ENCODE peak calls at places on chromosome 1, in four cellular contexts. B is KBM-7, T is heart right ventricle, Q is omental fat pad. H is an unnamed sample.

GRCh38 chr1:234661249-234661928 is 51.4 kb upstream of the IRF2BP2 start:
- DNase-seq in B (no peak), T (no peak), Q (no peak), H (no peak)

GRCh38 chr1:94855307-94855700 is 35.1 kb downstream of the SLC44A3 start:
- DNase-seq in Q (no peak), B (no peak), T (no peak), H (no peak)

GRCh38 chr1:204307334-204307883 is 52.3 kb downstream of the PLEKHA6 start:
- DNase-seq in B (no peak), Q (no peak), T (no peak), H (no peak)

GRCh38 chr1:31596737-31597097 is 20.4 kb downstream of the TINAGL1 start:
- DNase-seq in B (peak), Q (no peak), T (no peak), H (no peak)

GRCh38 chr1:50526431-50526830 is 103.2 kb upstream of the DMRTA2 start:
- DNase-seq in Q (no peak), B (no peak), T (no peak), H (no peak)

GRCh38 chr1:101005871-101006270 is 19.7 kb downstream of the DPH5 start:
- DNase-seq in B (no peak), T (no peak), Q (no peak), H (no peak)

GRCh38 chr1:230901711-230902110 is 33.4 kb upstream of the C1orf198 start:
- DNase-seq in Q (no peak), T (no peak), B (no peak), H (no peak)

GRCh38 chr1:8989061-8989460 is 37.2 kb downstream of the SLC2A7 start:
- DNase-seq in Q (no peak), B (no peak), T (no peak), H (no peak)

GRCh38 chr1:177310326-177310725 is 139.6 kb downstream of the BRINP2 start:
- DNase-seq in Q (no peak), T (no peak), B (no peak), H (no peak)

GRCh38 chr1:198416276-198416675 is 124.2 kb downstream of the ATP6V1G3 start:
- DNase-seq in T (no peak), B (no peak), Q (no peak), H (peak)

GRCh38 chr1:24409535-24409934 is 4.0 kb downstream of the STPG1 start:
- DNase-seq in B (no peak), Q (no peak), T (no peak), H (peak)

GRCh38 chr1:220151454-220151853 is 57.5 kb downstream of the IARS2 start:
- DNase-seq in T (peak), Q (no peak), B (no peak), H (no peak)

GRCh38 chr1:209993061-209993830 is 55.2 kb downstream of the SYT14 start:
- DNase-seq in B (no peak), Q (no peak), T (no peak), H (no peak)

GRCh38 chr1:105442901-105443300 is 1613.6 kb upstream of the PRMT6 start:
- DNase-seq in T (no peak), Q (no peak), B (no peak), H (no peak)

GRCh38 chr1:22804333-22804906 is 93.8 kb downstream of the EPHB2 start:
- DNase-seq in T (no peak), B (no peak), Q (no peak), H (no peak)

GRCh38 chr1:64161347-64162080 is 41.9 kb upstream of the UBE2U start:
- DNase-seq in T (no peak), B (no peak), Q (no peak), H (no peak)

GRCh38 chr1:93578433-93578830 is 103.2 kb downstream of the BCAR3 start:
- DNase-seq in T (no peak), Q (no peak), B (no peak), H (no peak)

GRCh38 chr1:227951624-227952373 is 4.1 kb upstream of the WNT9A start:
- DNase-seq in B (no peak), Q (no peak), T (no peak), H (no peak)

GRCh38 chr1:32071758-32072621 is 749 bp upstream of the TMEM39B start:
- DNase-seq in T (no peak), Q (no peak), B (peak), H (no peak)

GRCh38 chr1:107748529-107748928 is 216.5 kb downstream of the VAV3 start:
- DNase-seq in T (no peak), B (peak), Q (no peak), H (no peak)

GRCh38 chr1:20685099-20685662 is 24.0 kb upstream of the DDOST start:
- DNase-seq in B (peak), Q (no peak), T (peak), H (no peak)

GRCh38 chr1:164565356-164565755 is 6.4 kb downstream of the PBX1 start:
- DNase-seq in B (no peak), T (no peak), Q (no peak), H (no peak)

GRCh38 chr1:101264699-101265098 is 27.9 kb downstream of the S1PR1 start:
- DNase-seq in T (peak), Q (no peak), B (peak), H (no peak)

GRCh38 chr1:192709544-192709943 is 73.6 kb downstream of the RGS13 start:
- DNase-seq in B (no peak), Q (no peak), T (no peak), H (no peak)

GRCh38 chr1:9075023-9075422 is 5.6 kb upstream of the SLC2A5 start:
- DNase-seq in B (peak), Q (no peak), T (no peak), H (no peak)

GRCh38 chr1:89962742-89963075 is 32.2 kb upstream of the ZNF326 start:
- DNase-seq in B (no peak), T (no peak), Q (no peak), H (no peak)

GRCh38 chr1:6143392-6143791 is 36.7 kb downstream of the CHD5 start:
- DNase-seq in B (no peak), T (no peak), Q (no peak), H (no peak)

GRCh38 chr1:6033986-6034749 is 11.5 kb upstream of the KCNAB2 start:
- DNase-seq in T (peak), Q (no peak), B (peak), H (no peak)

GRCh38 chr1:227903061-227903521 is 44.6 kb downstream of the WNT9A start:
- DNase-seq in B (no peak), Q (no peak), T (no peak), H (no peak)

GRCh38 chr1:7550981-7551380 is 220.1 kb upstream of the VAMP3 start:
- DNase-seq in B (no peak), Q (no peak), T (no peak), H (no peak)

GRCh38 chr1:177082855-177083741 is 81.4 kb downstream of the ASTN1 start:
- DNase-seq in B (no peak), T (no peak), Q (no peak), H (peak)

H was measured in BJ.